ENCODE peak calls at places on chromosomes 11 and 22, in six cellular contexts. P is CD4-positive, alpha-beta T cell; C is occipital lobe; Q is psoas muscle; E is endothelial cell of umbilical vein; F is stimulated activated CD4-positive, alpha-beta T cell treated with anti-CD3 and anti-CD28 coated beads, Interleukin-12 subunit alpha, Interleukin-12 subunit beta, amount 100 ng/mL, for 48 hours. L is an unnamed sample.

GRCh38 chr11:69106124-69106811 is 49.5 kb upstream of the SMIM38 start:
- DNase-seq in E (peak; percentile 58), F (no peak), Q (no peak), C (no peak), P (no peak), L (no peak)

GRCh38 chr22:49774499-49775151 is 53.0 kb downstream of the BRD1 start:
- DNase-seq in E (no peak), F (no peak), C (no peak), Q (peak; percentile 7), P (no peak), L (no peak)

GRCh38 chr22:22785316-22786065 is 102.1 kb upstream of the IGLL5 start:
- DNase-seq in C (no peak), E (no peak), P (no peak), Q (no peak), F (no peak), L (no peak)

GRCh38 chr11:69515271-69516245 is 34.1 kb downstream of the LINC01488 start:
- DNase-seq in P (no peak), E (no peak), C (no peak), F (no peak), Q (no peak), L (no peak)

GRCh38 chr11:112961751-112962747 is 829 bp downstream of the NCAM1 start:
- DNase-seq in E (peak; percentile 8), Q (peak; percentile 21), F (no peak), P (no peak), C (peak; percentile 82), L (no peak)

GRCh38 chr11:112665291-112665690 is 295.9 kb upstream of the NCAM1 start:
- DNase-seq in P (no peak), Q (no peak), C (peak; percentile 12), F (no peak), E (no peak), L (no peak)

GRCh38 chr11:130719516-130719915 is 196.8 kb downstream of the SNX19 start:
- DNase-seq in Q (no peak), F (no peak), P (no peak), C (no peak), E (no peak), L (no peak)

GRCh38 chr22:30582788-30583575 is 8.5 kb upstream of the GAL3ST1 start:
- DNase-seq in F (no peak), C (no peak), Q (no peak), E (peak; percentile 54), P (no peak), L (no peak)

GRCh38 chr22:30649430-30650007 is 13.9 kb downstream of the SLC35E4 start:
- DNase-seq in Q (peak; percentile 62), E (peak; percentile 66), F (peak; percentile 80), P (peak; percentile 32), C (peak; percentile 19), L (peak; percentile 25)

GRCh38 chr11:3903207-3903896 is 47.9 kb downstream of the STIM1 start:
- DNase-seq in P (no peak), Q (no peak), F (no peak), C (no peak), E (no peak), L (no peak)

GRCh38 chr11:61155312-61155711 is 5.9 kb downstream of the VPS37C start:
- DNase-seq in E (no peak), Q (no peak), F (no peak), C (no peak), P (no peak), L (no peak)

GRCh38 chr11:88475991-88476418 is 138.5 kb upstream of the CTSC start:
- DNase-seq in Q (no peak), P (no peak), C (no peak), F (no peak), E (no peak), L (no peak)

GRCh38 chr11:110134120-110134519 is 40.9 kb downstream of the ZC3H12C start:
- DNase-seq in F (no peak), Q (no peak), P (no peak), C (no peak), E (peak; percentile 44), L (no peak)

GRCh38 chr11:92702037-92702436 is 267.4 kb upstream of the MTNR1B start:
- DNase-seq in E (no peak), P (no peak), C (no peak), F (no peak), Q (no peak), L (no peak)

GRCh38 chr22:36409067-36409466 is 21.3 kb upstream of the MYH9 start:
- DNase-seq in Q (no peak), P (no peak), C (no peak), F (no peak), E (no peak), L (no peak)

GRCh38 chr11:122686106-122686505 is 30.6 kb downstream of the UBASH3B start:
- DNase-seq in C (no peak), E (no peak), Q (no peak), F (no peak), P (no peak), L (no peak)

GRCh38 chr11:108967571-108967970 is 302.7 kb downstream of the DDX10 start:
- DNase-seq in Q (no peak), F (no peak), E (no peak), P (no peak), C (peak; percentile 67), L (no peak)

GRCh38 chr11:130894322-130895025 is 21.8 kb downstream of the SNX19 start:
- DNase-seq in Q (peak; percentile 64), C (peak; percentile 55), F (peak; percentile 41), E (peak; percentile 90), P (peak; percentile 60), L (peak; percentile 67)

GRCh38 chr11:80165763-80166162 is 724.9 kb upstream of the TENM4 start:
- DNase-seq in C (no peak), Q (no peak), P (no peak), F (no peak), E (no peak), L (no peak)